ENCODE peak calls at places on chromosomes 2 and 18, in four cellular contexts. One of them, this sample, is unnamed.

GRCh38 chr18:50128506-50129271 is 66.3 kb downstream of the MYO5B start:
- DNase-seq in DMS 273 treated with DMSO at 0.1 percent for 48 hours: no peak
- DNase-seq in stimulated activated CD4-positive, alpha-beta T cell treated with anti-CD3 and anti-CD28 coated beads, Interleukin-15, amount 100 ng/mL, for 24 hours: no peak
- DNase-seq in right atrium auricular region: no peak
- DNase-seq in this sample: peak; percentile 87

GRCh38 chr2:17877811-17878221 is 651 bp upstream of the KCNS3 start:
- DNase-seq in stimulated activated CD4-positive, alpha-beta T cell treated with anti-CD3 and anti-CD28 coated beads, Interleukin-15, amount 100 ng/mL, for 24 hours: peak; percentile 3
- DNase-seq in DMS 273 treated with DMSO at 0.1 percent for 48 hours: no peak
- DNase-seq in right atrium auricular region: no peak
- DNase-seq in this sample: peak; percentile 23

GRCh38 chr2:64748561-64748960 is 94.8 kb upstream of the SERTAD2 start:
- DNase-seq in DMS 273 treated with DMSO at 0.1 percent for 48 hours: no peak
- DNase-seq in right atrium auricular region: no peak
- DNase-seq in stimulated activated CD4-positive, alpha-beta T cell treated with anti-CD3 and anti-CD28 coated beads, Interleukin-15, amount 100 ng/mL, for 24 hours: peak; percentile 30
- DNase-seq in this sample: no peak

GRCh38 chr2:111196435-111196834 is 75.7 kb downstream of the BCL2L11 start:
- DNase-seq in right atrium auricular region: no peak
- DNase-seq in stimulated activated CD4-positive, alpha-beta T cell treated with anti-CD3 and anti-CD28 coated beads, Interleukin-15, amount 100 ng/mL, for 24 hours: no peak
- DNase-seq in DMS 273 treated with DMSO at 0.1 percent for 48 hours: no peak
- DNase-seq in this sample: no peak

GRCh38 chr2:240925191-240925575 is 19.0 kb downstream of the CROCC2 start:
- DNase-seq in DMS 273 treated with DMSO at 0.1 percent for 48 hours: no peak
- DNase-seq in stimulated activated CD4-positive, alpha-beta T cell treated with anti-CD3 and anti-CD28 coated beads, Interleukin-15, amount 100 ng/mL, for 24 hours: peak; percentile 23
- DNase-seq in right atrium auricular region: peak; percentile 42
- DNase-seq in this sample: peak; percentile 14

GRCh38 chr18:22872894-22873537 is 60.1 kb upstream of the RBBP8 start:
- DNase-seq in stimulated activated CD4-positive, alpha-beta T cell treated with anti-CD3 and anti-CD28 coated beads, Interleukin-15, amount 100 ng/mL, for 24 hours: no peak
- DNase-seq in right atrium auricular region: no peak
- DNase-seq in DMS 273 treated with DMSO at 0.1 percent for 48 hours: no peak
- DNase-seq in this sample: no peak

GRCh38 chr2:190640124-190640523 is 8.8 kb upstream of the NAB1 start:
- DNase-seq in DMS 273 treated with DMSO at 0.1 percent for 48 hours: no peak
- DNase-seq in stimulated activated CD4-positive, alpha-beta T cell treated with anti-CD3 and anti-CD28 coated beads, Interleukin-15, amount 100 ng/mL, for 24 hours: no peak
- DNase-seq in right atrium auricular region: no peak
- DNase-seq in this sample: no peak

GRCh38 chr2:144904612-144905011 is 384.7 kb upstream of the ZEB2 start:
- DNase-seq in right atrium auricular region: no peak
- DNase-seq in DMS 273 treated with DMSO at 0.1 percent for 48 hours: no peak
- DNase-seq in stimulated activated CD4-positive, alpha-beta T cell treated with anti-CD3 and anti-CD28 coated beads, Interleukin-15, amount 100 ng/mL, for 24 hours: no peak
- DNase-seq in this sample: no peak

This sample was measured in mucosa of descending colon.